ENCODE peak calls at places on chromosomes 12 and 14, in nine cellular contexts. L is tibial artery, X is uterus, G is testis, Y is prostate gland, M is brain microvascular endothelial cell, R is body of pancreas, Q is psoas muscle, F is heart left ventricle. J is an unnamed sample. For H3K27me3, the result is how much of the 10 kb centered on the place peaks cover.

GRCh38 chr12:2467447-2468195 is 327.1 kb upstream of the FKBP4 start:
- DNase-seq in Y (no peak), F (no peak), Q (no peak), X (no peak), L (no peak), R (no peak), G (no peak), M (no peak), J (no peak)

GRCh38 chr14:53306267-53306721 is 153.2 kb upstream of the DDHD1 start:
- DNase-seq in Q (peak), F (peak), R (peak), L (peak), Y (peak), X (peak), G (peak), M (peak), J (peak)

GRCh38 chr12:91205791-91206190 is 23.2 kb upstream of the DCN start:
- DNase-seq in F (no peak), X (no peak), Y (no peak), M (no peak), Q (no peak), R (no peak), L (no peak), G (no peak), J (no peak)

GRCh38 chr12:119512772-119513497 is 80.6 kb upstream of the TMEM233 start:
- DNase-seq in L (no peak), G (peak), Q (no peak), M (no peak), Y (no peak), R (no peak), X (no peak), F (no peak), J (no peak)

GRCh38 chr12:107306141-107306670 is 212.9 kb upstream of the CRY1 start:
- DNase-seq in L (no peak), Y (no peak), Q (no peak), G (no peak), R (no peak), F (no peak), X (no peak), M (no peak), J (no peak)

GRCh38 chr12:106582661-106583577 is at the start of gene RFX4:
- DNase-seq in Q (no peak), R (no peak), G (no peak), L (no peak), M (no peak), Y (no peak), X (no peak), F (no peak), J (no peak)

GRCh38 chr12:106098691-106099200 is 40.0 kb downstream of the NUAK1 start:
- DNase-seq in F (no peak), R (no peak), Y (no peak), Q (no peak), X (no peak), M (no peak), L (no peak), G (no peak), J (no peak)

GRCh38 chr12:112602150-112602549 is 183.4 kb downstream of the PTPN11 start:
- DNase-seq in L (no peak), F (no peak), R (no peak), Q (no peak), G (no peak), Y (no peak), M (no peak), X (no peak), J (no peak)

GRCh38 chr12:27595231-27595642 is 71.2 kb downstream of the PPFIBP1 start:
- DNase-seq in G (peak), L (peak), Y (no peak), M (peak), R (peak), Q (no peak), F (peak), X (peak), J (no peak)

GRCh38 chr14:72610831-72611200 is 283.1 kb downstream of the DPF3 start:
- DNase-seq in X (no peak), F (no peak), Y (no peak), R (no peak), G (no peak), Q (no peak), M (no peak), L (no peak), J (no peak)

GRCh38 chr12:65106948-65107347 is 14.2 kb downstream of the WIF1 start:
- DNase-seq in F (no peak), Q (no peak), M (no peak), L (no peak), R (no peak), G (no peak), Y (no peak), X (no peak), J (no peak)

GRCh38 chr14:68675233-68675577 is 117.7 kb downstream of the ZFP36L1 start:
- DNase-seq in X (no peak), F (no peak), G (no peak), Y (no peak), M (no peak), R (no peak), Q (no peak), L (peak), J (no peak)

GRCh38 chr12:104792570-104792969 is 165.5 kb downstream of the SLC41A2 start:
- DNase-seq in R (peak), X (peak), F (no peak), Y (peak), M (peak), Q (no peak), G (no peak), L (peak), J (no peak)

GRCh38 chr12:96236221-96236822 is 42.1 kb downstream of the ELK3 start:
- DNase-seq in M (peak), Q (peak), L (peak), X (peak), G (peak), Y (no peak), R (peak), F (peak), J (peak)

GRCh38 chr12:96448287-96448686 is 41.1 kb upstream of the CFAP54 start:
- DNase-seq in L (no peak), Q (no peak), X (no peak), G (no peak), M (peak), F (no peak), Y (peak), R (no peak), J (no peak)

GRCh38 chr12:120438495-120439198 is 734 bp downstream of the COX6A1 start:
- DNase-seq in L (no peak), M (no peak), Y (no peak), Q (no peak), X (no peak), F (no peak), G (no peak), R (no peak), J (no peak)

GRCh38 chr12:132556216-132556615 is 54.2 kb downstream of the LRCOL1 start:
- DNase-seq in G (no peak), X (no peak), Q (no peak), L (no peak), R (no peak), F (no peak), Y (no peak), M (no peak), J (no peak)

GRCh38 chr14:30482270-30482669 is 76.7 kb upstream of the G2E3 start:
- DNase-seq in Q (no peak), X (no peak), Y (no peak), M (no peak), G (no peak), L (no peak), R (no peak), F (no peak), J (no peak)

GRCh38 chr12:89064780-89065179 is 287.5 kb downstream of the DUSP6 start:
- DNase-seq in X (no peak), G (no peak), R (no peak), L (no peak), Y (no peak), M (peak), Q (no peak), F (no peak), J (no peak)

GRCh38 chr12:54216580-54217308 is 28.0 kb upstream of the SMUG1 start:
- DNase-seq in F (peak), R (peak), L (peak), Y (peak), M (peak), Q (peak), G (peak), X (peak), J (peak)

GRCh38 chr14:92936085-92936484 is 13.1 kb downstream of the CHGA start:
- DNase-seq in L (no peak), Y (no peak), M (no peak), Q (no peak), R (no peak), G (no peak), X (no peak), F (no peak), J (no peak)

GRCh38 chr14:54206477-54206876 is 190.3 kb upstream of the CDKN3 start:
- DNase-seq in M (no peak), X (no peak), G (no peak), R (no peak), Y (no peak), Q (no peak), F (no peak), L (no peak), J (no peak)

GRCh38 chr14:87102979-87103378 is 890.0 kb downstream of the GALC start:
- DNase-seq in Y (no peak), M (no peak), G (no peak), R (no peak), L (no peak), F (no peak), Q (no peak), X (no peak), J (no peak)

GRCh38 chr12:89695830-89696229 is 12.8 kb downstream of the ATP2B1 start:
- DNase-seq in R (no peak), X (no peak), L (no peak), F (no peak), Q (no peak), M (no peak), Y (no peak), G (no peak), J (no peak)

DNA sequence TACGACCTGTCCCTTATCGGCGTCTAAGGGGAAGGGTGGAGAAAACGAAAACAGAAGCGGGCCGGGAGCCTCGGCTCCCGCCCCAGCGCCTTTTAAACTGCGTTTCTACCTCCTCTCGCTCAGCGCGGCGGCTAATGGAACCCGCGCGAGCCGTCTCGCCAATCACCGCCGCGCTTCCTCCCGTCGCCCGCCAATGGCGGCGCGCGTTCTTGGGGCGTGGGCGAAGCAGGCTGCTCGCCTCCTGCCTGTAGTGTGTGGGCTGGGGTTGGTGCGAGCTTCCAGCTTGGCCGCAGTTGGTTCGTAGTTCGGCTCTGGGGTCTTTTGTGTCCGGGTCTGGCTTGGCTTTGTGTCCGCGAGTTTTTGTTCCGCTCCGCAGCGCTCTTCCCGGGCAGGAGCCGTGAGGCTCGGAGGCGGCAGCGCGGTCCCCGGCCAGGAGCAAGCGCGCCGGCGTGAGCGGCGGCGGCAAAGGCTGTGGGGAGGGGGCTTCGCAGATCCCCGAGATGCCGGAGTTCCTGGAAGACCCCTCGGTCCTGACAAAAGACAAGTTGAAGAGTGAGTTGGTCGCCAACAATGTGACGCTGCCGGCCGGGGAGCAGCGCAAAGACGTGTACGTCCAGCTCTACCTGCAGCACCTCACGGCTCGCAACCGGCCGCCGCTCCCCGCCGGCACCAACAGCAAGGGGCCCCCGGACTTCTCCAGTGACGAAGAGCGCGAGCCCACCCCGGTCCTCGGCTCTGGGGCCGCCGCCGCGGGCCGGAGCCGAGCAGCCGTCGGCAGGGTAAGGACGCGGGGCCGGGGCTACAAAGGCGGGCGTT is at the start of gene TMPO:
- DNase-seq in M (peak), Q (peak), G (peak), Y (peak), L (peak), F (peak), R (peak), X (peak), J (peak)
- TF ChIP-seq CTCF in M (no peak), Q (peak), G (no peak), Y (no peak), L (no peak), F (no peak), R (no peak), X (peak), J (no peak)

GRCh38 chr14:20631023-20631820 is 10.3 kb downstream of the OR6S1 start:
- DNase-seq in F (no peak), Y (peak), Q (no peak), L (no peak), M (peak), R (peak), G (peak), X (peak), J (peak)

GRCh38 chr14:20630340-20631022 is 11.0 kb downstream of the OR6S1 start:
- DNase-seq in L (no peak), X (no peak), Y (peak), M (peak), F (no peak), G (no peak), Q (no peak), R (no peak), J (no peak)

GRCh38 chr14:20632831-20633771 is 8.4 kb downstream of the OR6S1 start:
- DNase-seq in G (no peak), L (no peak), M (peak), Y (no peak), X (peak), Q (no peak), R (peak), F (no peak), J (no peak)

GRCh38 chr14:20631821-20632389 is 9.6 kb downstream of the OR6S1 start:
- DNase-seq in L (no peak), X (peak), F (peak), G (peak), M (peak), Q (peak), R (peak), Y (peak), J (no peak)

DNA sequence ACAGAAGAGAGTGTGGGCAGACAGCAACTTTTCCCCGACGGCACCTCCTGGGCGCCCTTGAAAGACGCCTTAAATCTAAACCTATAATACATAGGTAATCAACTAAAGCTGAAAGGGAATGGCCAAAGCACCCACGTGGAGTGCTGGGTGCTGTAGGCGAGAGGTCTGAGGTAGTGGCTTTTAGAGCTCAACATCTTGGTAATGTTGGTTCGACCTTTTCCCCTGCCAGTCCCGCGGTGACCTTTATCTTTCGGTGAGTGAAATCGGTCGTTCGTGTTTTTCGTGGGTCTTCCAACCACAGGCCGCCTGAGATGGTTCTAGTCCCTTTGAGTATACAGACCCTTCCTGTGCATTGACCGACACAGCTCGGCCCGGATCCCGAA is 9.1 kb downstream of the OR6S1 start:
- DNase-seq in Q (no peak), R (no peak), M (no peak), G (no peak), F (no peak), X (no peak), Y (no peak), L (no peak), J (no peak)
- H3K27me3 ChIP-seq in Q (under half), R (under half), M (under half), G (under half), F (under half), X (under half), Y (under half), L (under half), J (under half)

GRCh38 chr14:91889477-91890211 is 22.3 kb upstream of the TC2N start:
- DNase-seq in Y (peak), L (no peak), G (peak), R (peak), F (peak), Q (no peak), X (peak), M (no peak), J (no peak)
- H3K27ac ChIP-seq in Y (peak), L (peak), G (peak), R (peak), F (peak), Q (no peak), X (peak), M (no peak), J (peak)

GRCh38 chr14:39988939-39989338 is 556.7 kb upstream of the FBXO33 start:
- DNase-seq in L (no peak), F (no peak), X (no peak), M (no peak), Q (no peak), R (no peak), Y (no peak), G (no peak), J (no peak)
- TF ChIP-seq CTCF in L (no peak), F (no peak), X (no peak), M (peak), Q (peak), R (peak), Y (no peak), G (no peak), J (no peak)

GRCh38 chr12:130147875-130148596 is 14.2 kb upstream of the FZD10 start:
- DNase-seq in F (no peak), X (no peak), Q (no peak), G (no peak), M (no peak), R (no peak), Y (no peak), L (no peak), J (no peak)
- H3K27me3 ChIP-seq in F (under half), X (under half), Q (under half), G (under half), M (under half), R (under half), Y (under half), L (under half), J (under half)

GRCh38 chr12:55842681-55843429 is at the start of gene MMP19:
- DNase-seq in M (peak), F (no peak), L (peak), X (peak), Q (no peak), R (peak), Y (no peak), G (no peak), J (no peak)
- H3K27ac ChIP-seq in M (peak), F (peak), L (peak), X (peak), Q (no peak), R (no peak), Y (no peak), G (no peak), J (no peak)

GRCh38 chr12:126926023-126926600 is 1340.9 kb upstream of the TMEM132C start:
- DNase-seq in X (no peak), R (no peak), G (peak), F (no peak), M (no peak), Q (no peak), Y (no peak), L (no peak), J (no peak)
- TF ChIP-seq CTCF in X (no peak), R (no peak), G (no peak), F (no peak), M (no peak), Q (no peak), Y (no peak), L (no peak), J (no peak)

GRCh38 chr12:131111446-131111845 is 157.7 kb downstream of the ADGRD1 start:
- DNase-seq in G (no peak), Y (no peak), L (no peak), Q (no peak), M (no peak), F (no peak), X (no peak), R (no peak), J (no peak)
- H3K27me3 ChIP-seq in G (under half), Y (under half), L (under half), Q (under half), M (under half), F (under half), X (under half), R (under half), J (under half)